ENCODE peak calls at places on chromosomes 4 and X, in five cellular contexts. I, X, Z, Q and B are unnamed samples.

GRCh38 chrX:32483534-32484136 is 727.7 kb downstream of the DMD start:
- DNase-seq in I (no peak), X (no peak), Z (no peak), Q (no peak), B (peak; percentile 1)

GRCh38 chrX:3576886-3577516 is 136.4 kb downstream of the PRKX start:
- DNase-seq in I (no peak), X (no peak), Z (no peak), Q (no peak), B (peak; percentile 1)

GRCh38 chr4:151690164-151690856 is 70.5 kb downstream of the GATB start:
- DNase-seq in I (no peak), X (peak; percentile 75), Z (no peak), Q (no peak), B (no peak)

GRCh38 chrX:131704136-131704695 is 160.3 kb downstream of the OR13H1 start:
- DNase-seq in I (no peak), X (no peak), Z (no peak), Q (peak; percentile 55), B (no peak)

GRCh38 chrX:72114306-72114705 is 17.4 kb downstream of the RTL5 start:
- DNase-seq in I (no peak), X (no peak), Z (no peak), Q (no peak), B (peak; percentile 51)

GRCh38 chr4:61511716-61512488 is 311.8 kb downstream of the ADGRL3 start:
- DNase-seq in I (no peak), X (peak; percentile 49), Z (no peak), Q (no peak), B (no peak)

GRCh38 chrX:34629572-34629971 is 27.5 kb downstream of the TMEM47 start:
- DNase-seq in I (no peak), X (no peak), Z (no peak), Q (no peak), B (no peak)

GRCh38 chr4:126267689-126268088 is 952.9 kb downstream of the FAT4 start:
- DNase-seq in I (no peak), X (no peak), Z (no peak), Q (no peak), B (no peak)

GRCh38 chr4:2063557-2064275 is 4.6 kb downstream of the NAT8L start:
- DNase-seq in I (no peak), X (no peak), Z (no peak), Q (no peak), B (no peak)

GRCh38 chr4:86223472-86223871 is 136.4 kb downstream of the MAPK10 start:
- DNase-seq in I (peak; percentile 38), X (peak; percentile 18), Z (peak; percentile 24), Q (no peak), B (peak; percentile 56)

GRCh38 chr4:147576084-147576483 is 41.1 kb upstream of the TMEM184C start:
- DNase-seq in I (no peak), X (no peak), Z (no peak), Q (no peak), B (no peak)

GRCh38 chrX:93319604-93320003 is 353.8 kb downstream of the NAP1L3 start:
- DNase-seq in I (no peak), X (no peak), Z (no peak), Q (no peak), B (no peak)

GRCh38 chr4:8033067-8033755 is 93.5 kb upstream of the AFAP1 start:
- DNase-seq in I (no peak), X (no peak), Z (no peak), Q (no peak), B (peak; percentile 44)

GRCh38 chrX:20116575-20117240 is at the start of gene MAP7D2:
- DNase-seq in I (peak; percentile 2), X (no peak), Z (no peak), Q (peak; percentile 14), B (no peak)

GRCh38 chrX:19627081-19627480 is 111.8 kb upstream of the MAP3K15 start:
- DNase-seq in I (no peak), X (no peak), Z (no peak), Q (no peak), B (no peak)

DNA sequence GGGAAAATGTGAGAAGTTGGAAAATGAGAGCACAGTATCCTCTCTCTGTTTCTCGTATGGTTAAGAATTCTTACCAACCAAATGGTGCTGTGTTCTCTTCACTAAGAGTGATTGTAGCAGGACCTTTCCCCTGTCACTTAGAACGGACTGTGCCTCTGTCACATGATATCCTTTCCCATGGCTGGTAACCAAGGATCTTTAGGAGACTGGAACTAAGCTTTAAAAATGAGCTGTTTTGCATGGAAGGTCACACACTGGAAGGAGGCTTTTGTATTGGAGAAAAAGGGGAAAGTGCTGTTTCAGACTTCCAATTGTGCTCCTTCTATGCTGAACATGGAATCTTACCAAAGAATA is 148.5 kb downstream of the SLC4A4 start:
- DNase-seq in I (no peak), X (no peak), Z (no peak), Q (no peak), B (no peak)
- TF ChIP-seq CTCF in I (no peak), X (no peak), Z (no peak), Q (no peak), B (no peak)

GRCh38 chr4:972651-973424 is 531 bp downstream of the DGKQ start:
- DNase-seq in I (no peak), X (peak; percentile 24), Z (peak; percentile 75), Q (peak; percentile 22), B (peak; percentile 52)
- TF ChIP-seq POLR2A in I (no peak), X (no peak), Z (no peak), Q (no peak), B (no peak)

GRCh38 chr4:43776371-43776770 is 672.2 kb downstream of the KCTD8 start:
- DNase-seq in I (peak; percentile 3), X (peak; percentile 24), Z (peak; percentile 4), Q (peak; percentile 0), B (peak; percentile 29)
- TF ChIP-seq MYC in I (no peak), X (no peak), Z (no peak), Q (no peak), B (no peak)

GRCh38 chrX:28595346-28595745 is 8.1 kb downstream of the IL1RAPL1 start:
- DNase-seq in I (no peak), X (no peak), Z (no peak), Q (no peak), B (no peak)
- TF ChIP-seq CTCF in I (no peak), X (no peak), Z (no peak), Q (no peak), B (no peak)

GRCh38 chr4:121869841-121870822 is at the start of gene BBS7:
- DNase-seq in I (peak; percentile 94), X (peak; percentile 99), Z (peak; percentile 94), Q (peak; percentile 72), B (peak; percentile 96)
- TF ChIP-seq POLR2A in I (peak; percentile 96), X (peak; percentile 96), Z (peak; percentile 81), Q (peak; percentile 93), B (peak; percentile 69)

GRCh38 chr4:52856802-52857201 is 5.3 kb upstream of the RASL11B start:
- DNase-seq in I (no peak), X (no peak), Z (no peak), Q (no peak), B (peak; percentile 44)

GRCh38 chr4:52852696-52853095 is 9.4 kb upstream of the RASL11B start:
- DNase-seq in I (no peak), X (no peak), Z (no peak), Q (no peak), B (no peak)

GRCh38 chr4:52852041-52852440 is 10.1 kb upstream of the RASL11B start:
- DNase-seq in I (no peak), X (no peak), Z (no peak), Q (no peak), B (no peak)

GRCh38 chr4:52850406-52851119 is 11.6 kb upstream of the RASL11B start:
- DNase-seq in I (no peak), X (no peak), Z (no peak), Q (no peak), B (no peak)

DNA sequence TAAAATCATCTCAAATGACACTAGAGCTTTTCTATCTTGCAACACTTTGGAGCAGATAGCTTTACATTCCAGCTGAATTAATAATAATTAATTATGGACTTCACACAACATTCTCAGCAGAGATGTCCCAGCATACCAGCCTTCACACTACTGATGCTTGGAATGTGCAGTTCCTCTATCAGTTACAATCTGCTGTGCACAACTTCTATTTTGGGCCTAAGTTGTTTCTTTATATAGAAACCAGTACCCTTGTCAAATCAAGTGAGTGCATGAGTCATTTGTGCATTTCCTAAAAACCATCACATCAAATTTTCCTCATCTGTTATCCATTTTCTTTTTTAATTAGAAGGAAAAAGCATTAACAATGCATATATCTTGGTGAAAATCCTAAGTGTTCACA is 8.8 kb upstream of the RASL11B start:
- DNase-seq in I (no peak), X (no peak), Z (no peak), Q (no peak), B (peak; percentile 10)
- TF ChIP-seq MYC in I (no peak), X (no peak), Z (no peak), Q (no peak), B (no peak)